ENCODE peak calls at places on chromosomes 1 and 21, in five cellular contexts. V is suprapubic skin, Q is GM19239, H is astrocyte of the spinal cord, G is colonic mucosa. J is an unnamed sample.

GRCh38 chr21:20272791-20273362 is 725.3 kb upstream of the NCAM2 start:
- DNase-seq in V (no peak), Q (no peak), H (no peak), G (no peak), J (no peak)

GRCh38 chr1:21669287-21670058 is at the start of gene RAP1GAP:
- DNase-seq in V (no peak), Q (no peak), H (no peak), G (peak; percentile 53), J (peak; percentile 21)

GRCh38 chr1:240122639-240123604 is 31.2 kb downstream of the FMN2 start:
- DNase-seq in V (no peak), Q (no peak), H (peak; percentile 83), G (peak; percentile 59), J (no peak)

GRCh38 chr21:26732442-26733221 is 112.6 kb downstream of the ADAMTS1 start:
- DNase-seq in V (no peak), Q (no peak), H (peak; percentile 55), G (peak; percentile 36), J (peak; percentile 64)

GRCh38 chr1:102083186-102083585 is 86.5 kb upstream of the OLFM3 start:
- DNase-seq in V (no peak), Q (no peak), H (no peak), G (no peak), J (no peak)

GRCh38 chr1:171590022-171590421 is 32.0 kb upstream of the MYOCOS start:
- DNase-seq in V (no peak), Q (no peak), H (peak; percentile 53), G (no peak), J (peak; percentile 79)

GRCh38 chr1:221858758-221859157 is 116.9 kb upstream of the DUSP10 start:
- DNase-seq in V (no peak), Q (no peak), H (peak; percentile 80), G (no peak), J (peak; percentile 52)

GRCh38 chr21:38811257-38811656 is 5.5 kb downstream of the ETS2 start:
- DNase-seq in V (no peak), Q (no peak), H (peak; percentile 93), G (peak; percentile 44), J (peak; percentile 62)

GRCh38 chr1:153572569-153573015 is 6.9 kb upstream of the S100A2 start:
- DNase-seq in V (no peak), Q (peak; percentile 67), H (peak; percentile 85), G (peak; percentile 92), J (peak; percentile 87)

GRCh38 chr1:231611851-231612250 is 14.7 kb upstream of the DISC1 start:
- DNase-seq in V (no peak), Q (no peak), H (no peak), G (no peak), J (no peak)

GRCh38 chr1:85707990-85708825 is at the start of gene ZNHIT6:
- DNase-seq in V (peak; percentile 93), Q (peak; percentile 54), H (peak; percentile 96), G (peak; percentile 93), J (peak; percentile 97)

GRCh38 chr1:224340711-224341384 is 10.9 kb upstream of the NVL start:
- DNase-seq in V (no peak), Q (no peak), H (no peak), G (no peak), J (no peak)

GRCh38 chr1:187685338-187685737 is 856.6 kb downstream of the PLA2G4A start:
- DNase-seq in V (no peak), Q (no peak), H (peak; percentile 73), G (no peak), J (peak; percentile 80)

GRCh38 chr1:22806584-22806983 is 95.9 kb downstream of the EPHB2 start:
- DNase-seq in V (no peak), Q (no peak), H (no peak), G (no peak), J (no peak)

GRCh38 chr1:18953656-18954259 is 2.7 kb downstream of the IFFO2 start:
- DNase-seq in V (no peak), Q (no peak), H (no peak), G (no peak), J (peak; percentile 10)

GRCh38 chr1:198417041-198417440 is 123.4 kb downstream of the ATP6V1G3 start:
- DNase-seq in V (no peak), Q (no peak), H (no peak), G (no peak), J (no peak)

GRCh38 chr1:29784276-29785136 is 548.2 kb downstream of the PTPRU start:
- DNase-seq in V (no peak), Q (no peak), H (no peak), G (peak; percentile 10), J (no peak)

GRCh38 chr1:226688852-226689251 is 50.2 kb downstream of the ITPKB start:
- DNase-seq in V (no peak), Q (no peak), H (no peak), G (no peak), J (no peak)

GRCh38 chr1:50667272-50667671 is 244.0 kb upstream of the DMRTA2 start:
- DNase-seq in V (no peak), Q (no peak), H (peak; percentile 19), G (no peak), J (no peak)

GRCh38 chr1:3423896-3424610 is 30.4 kb upstream of the ARHGEF16 start:
- DNase-seq in V (no peak), Q (no peak), H (no peak), G (no peak), J (no peak)

GRCh38 chr21:26148071-26148470 is 22.5 kb downstream of the APP start:
- DNase-seq in V (no peak), Q (no peak), H (no peak), G (no peak), J (peak; percentile 40)

GRCh38 chr1:115062542-115063004 is 26.7 kb downstream of the TSPAN2 start:
- DNase-seq in V (peak; percentile 75), Q (no peak), H (peak; percentile 86), G (peak; percentile 48), J (no peak)

GRCh38 chr1:7265771-7266371 is 480.6 kb downstream of the CAMTA1 start:
- DNase-seq in V (no peak), Q (peak; percentile 7), H (peak; percentile 93), G (peak; percentile 95), J (peak; percentile 88)